ENCODE peak calls at places on chromosome 4, in ten cellular contexts. One of them, this sample, is unnamed.

GRCh38 chr4:74473155-74473811 is 28.3 kb downstream of the AREG start:
- DNase-seq in SJSA1: peak
- DNase-seq in cerebellum: no peak
- DNase-seq in endothelial cell: no peak
- DNase-seq in activated CD8-positive, alpha-beta memory T cell treated with anti-CD3 and anti-CD28 coated beads for 48 hours: no peak
- DNase-seq in NAMALWA: no peak
- DNase-seq in M059J: peak
- DNase-seq in IMR-90: peak
- DNase-seq in tibial artery: peak
- DNase-seq in posterior cingulate gyrus: no peak
- DNase-seq in this sample: no peak

GRCh38 chr4:94551616-94552564 is 100.1 kb downstream of the PDLIM5 start:
- DNase-seq in M059J: peak
- DNase-seq in posterior cingulate gyrus: no peak
- DNase-seq in tibial artery: no peak
- DNase-seq in cerebellum: no peak
- DNase-seq in endothelial cell: no peak
- DNase-seq in NAMALWA: no peak
- DNase-seq in activated CD8-positive, alpha-beta memory T cell treated with anti-CD3 and anti-CD28 coated beads for 48 hours: no peak
- DNase-seq in IMR-90: peak
- DNase-seq in SJSA1: no peak
- DNase-seq in this sample: no peak

GRCh38 chr4:94621491-94622080 is 136.2 kb upstream of the BMPR1B start:
- DNase-seq in activated CD8-positive, alpha-beta memory T cell treated with anti-CD3 and anti-CD28 coated beads for 48 hours: no peak
- DNase-seq in SJSA1: no peak
- DNase-seq in M059J: peak
- DNase-seq in IMR-90: peak
- DNase-seq in endothelial cell: peak
- DNase-seq in cerebellum: peak
- DNase-seq in posterior cingulate gyrus: no peak
- DNase-seq in tibial artery: no peak
- DNase-seq in NAMALWA: peak
- DNase-seq in this sample: peak

GRCh38 chr4:168589154-168589553 is 92.3 kb downstream of the PALLD start:
- DNase-seq in NAMALWA: no peak
- DNase-seq in activated CD8-positive, alpha-beta memory T cell treated with anti-CD3 and anti-CD28 coated beads for 48 hours: no peak
- DNase-seq in IMR-90: peak
- DNase-seq in posterior cingulate gyrus: no peak
- DNase-seq in cerebellum: no peak
- DNase-seq in tibial artery: no peak
- DNase-seq in SJSA1: no peak
- DNase-seq in M059J: peak
- DNase-seq in endothelial cell: no peak
- DNase-seq in this sample: peak

GRCh38 chr4:83259586-83259985 is 25.0 kb downstream of the COQ2 start:
- DNase-seq in NAMALWA: no peak
- DNase-seq in M059J: no peak
- DNase-seq in SJSA1: no peak
- DNase-seq in IMR-90: no peak
- DNase-seq in activated CD8-positive, alpha-beta memory T cell treated with anti-CD3 and anti-CD28 coated beads for 48 hours: no peak
- DNase-seq in posterior cingulate gyrus: no peak
- DNase-seq in endothelial cell: no peak
- DNase-seq in cerebellum: no peak
- DNase-seq in tibial artery: no peak
- DNase-seq in this sample: no peak

GRCh38 chr4:103895876-103896465 is 176.2 kb upstream of the TACR3 start:
- DNase-seq in cerebellum: no peak
- DNase-seq in M059J: no peak
- DNase-seq in posterior cingulate gyrus: no peak
- DNase-seq in activated CD8-positive, alpha-beta memory T cell treated with anti-CD3 and anti-CD28 coated beads for 48 hours: no peak
- DNase-seq in tibial artery: no peak
- DNase-seq in IMR-90: no peak
- DNase-seq in NAMALWA: no peak
- DNase-seq in SJSA1: no peak
- DNase-seq in endothelial cell: no peak
- DNase-seq in this sample: no peak

GRCh38 chr4:140568507-140569306 is at the start of gene UCP1:
- DNase-seq in endothelial cell: peak
- DNase-seq in activated CD8-positive, alpha-beta memory T cell treated with anti-CD3 and anti-CD28 coated beads for 48 hours: no peak
- DNase-seq in NAMALWA: no peak
- DNase-seq in posterior cingulate gyrus: no peak
- DNase-seq in IMR-90: no peak
- DNase-seq in tibial artery: no peak
- DNase-seq in cerebellum: no peak
- DNase-seq in M059J: peak
- DNase-seq in SJSA1: no peak
- DNase-seq in this sample: peak

GRCh38 chr4:121373841-121374240 is 7.0 kb downstream of the QRFPR start:
- DNase-seq in M059J: peak
- DNase-seq in IMR-90: no peak
- DNase-seq in endothelial cell: no peak
- DNase-seq in NAMALWA: no peak
- DNase-seq in cerebellum: no peak
- DNase-seq in tibial artery: no peak
- DNase-seq in SJSA1: no peak
- DNase-seq in activated CD8-positive, alpha-beta memory T cell treated with anti-CD3 and anti-CD28 coated beads for 48 hours: no peak
- DNase-seq in posterior cingulate gyrus: no peak
- DNase-seq in this sample: no peak

GRCh38 chr4:122827258-122827887 is 742 bp downstream of the FGF2 start:
- DNase-seq in M059J: peak
- DNase-seq in IMR-90: peak
- DNase-seq in tibial artery: no peak
- DNase-seq in activated CD8-positive, alpha-beta memory T cell treated with anti-CD3 and anti-CD28 coated beads for 48 hours: peak
- DNase-seq in NAMALWA: no peak
- DNase-seq in cerebellum: peak
- DNase-seq in SJSA1: peak
- DNase-seq in endothelial cell: peak
- DNase-seq in posterior cingulate gyrus: peak
- DNase-seq in this sample: peak

GRCh38 chr4:40596522-40596921 is 33.1 kb downstream of the RBM47 start:
- DNase-seq in activated CD8-positive, alpha-beta memory T cell treated with anti-CD3 and anti-CD28 coated beads for 48 hours: no peak
- DNase-seq in tibial artery: no peak
- DNase-seq in posterior cingulate gyrus: no peak
- DNase-seq in endothelial cell: no peak
- DNase-seq in SJSA1: no peak
- DNase-seq in NAMALWA: no peak
- DNase-seq in IMR-90: no peak
- DNase-seq in M059J: no peak
- DNase-seq in cerebellum: no peak
- DNase-seq in this sample: no peak

GRCh38 chr4:118124977-118125376 is 90.7 kb downstream of the NDST3 start:
- DNase-seq in SJSA1: no peak
- DNase-seq in endothelial cell: no peak
- DNase-seq in IMR-90: peak
- DNase-seq in NAMALWA: no peak
- DNase-seq in tibial artery: no peak
- DNase-seq in cerebellum: no peak
- DNase-seq in M059J: peak
- DNase-seq in activated CD8-positive, alpha-beta memory T cell treated with anti-CD3 and anti-CD28 coated beads for 48 hours: no peak
- DNase-seq in posterior cingulate gyrus: no peak
- DNase-seq in this sample: no peak

GRCh38 chr4:107734120-107734519 is 14.1 kb upstream of the PAPSS1 start:
- DNase-seq in tibial artery: no peak
- DNase-seq in endothelial cell: peak
- DNase-seq in M059J: no peak
- DNase-seq in activated CD8-positive, alpha-beta memory T cell treated with anti-CD3 and anti-CD28 coated beads for 48 hours: no peak
- DNase-seq in SJSA1: no peak
- DNase-seq in NAMALWA: peak
- DNase-seq in posterior cingulate gyrus: no peak
- DNase-seq in IMR-90: no peak
- DNase-seq in cerebellum: no peak
- DNase-seq in this sample: no peak

GRCh38 chr4:78624048-78624447 is 72.5 kb downstream of the ANXA3 start:
- DNase-seq in M059J: no peak
- DNase-seq in endothelial cell: no peak
- DNase-seq in NAMALWA: no peak
- DNase-seq in SJSA1: no peak
- DNase-seq in posterior cingulate gyrus: no peak
- DNase-seq in cerebellum: no peak
- DNase-seq in IMR-90: no peak
- DNase-seq in activated CD8-positive, alpha-beta memory T cell treated with anti-CD3 and anti-CD28 coated beads for 48 hours: no peak
- DNase-seq in tibial artery: no peak
- DNase-seq in this sample: no peak

GRCh38 chr4:11650801-11651596 is 222.3 kb upstream of the HS3ST1 start:
- DNase-seq in tibial artery: no peak
- DNase-seq in posterior cingulate gyrus: peak
- DNase-seq in NAMALWA: no peak
- DNase-seq in cerebellum: peak
- DNase-seq in M059J: peak
- DNase-seq in endothelial cell: no peak
- DNase-seq in IMR-90: peak
- DNase-seq in activated CD8-positive, alpha-beta memory T cell treated with anti-CD3 and anti-CD28 coated beads for 48 hours: no peak
- DNase-seq in SJSA1: no peak
- DNase-seq in this sample: no peak